ENCODE peak calls at places on chromosomes 4 and X, in four cellular contexts. W is ELF-1, J is iPS DF 6.9, A is H1. M is an unnamed sample.

GRCh38 chr4:138263438-138263837 is 21.3 kb upstream of the SLC7A11 start:
- DNase-seq in W (no peak), J (no peak), A (no peak), M (no peak)

GRCh38 chr4:155025762-155026457 is 182.5 kb upstream of the NPY2R start:
- DNase-seq in W (peak; percentile 74), J (peak; percentile 74), A (peak; percentile 38), M (peak; percentile 23)

GRCh38 chr4:40245794-40246546 is 49.1 kb downstream of the RHOH start:
- DNase-seq in W (no peak), J (no peak), A (no peak), M (no peak)

GRCh38 chrX:147803948-147804347 is 107.8 kb upstream of the FMR1 start:
- DNase-seq in W (no peak), J (no peak), A (no peak), M (no peak)

GRCh38 chrX:24117288-24117687 is 32.2 kb upstream of the ZFX start:
- DNase-seq in W (no peak), J (no peak), A (no peak), M (no peak)

GRCh38 chr4:177448850-177449249 is 6.6 kb upstream of the AGA start:
- DNase-seq in W (no peak), J (no peak), A (no peak), M (no peak)

GRCh38 chr4:87188063-87188462 is 32.4 kb downstream of the KLHL8 start:
- DNase-seq in W (no peak), J (no peak), A (no peak), M (no peak)

GRCh38 chrX:139831017-139831416 is 101.8 kb downstream of the ATP11C start:
- DNase-seq in W (no peak), J (no peak), A (no peak), M (no peak)

GRCh38 chr4:36322921-36323354 is 41.5 kb downstream of the DTHD1 start:
- DNase-seq in W (no peak), J (no peak), A (no peak), M (no peak)

GRCh38 chr4:60729194-60729593 is 470.9 kb upstream of the ADGRL3 start:
- DNase-seq in W (no peak), J (no peak), A (no peak), M (no peak)

GRCh38 chr4:68606240-68606639 is 30.1 kb upstream of the UGT2B17 start:
- DNase-seq in W (no peak), J (no peak), A (no peak), M (no peak)